ENCODE peak calls at places on chromosome 14, in nine cellular contexts. One of them, this sample, is unnamed.

GRCh38 chr14:31934767-31935266 is 142.3 kb upstream of the ARHGAP5 start:
- DNase-seq in IMR-90: peak
- DNase-seq in GM12865: peak
- DNase-seq in kidney epithelial cell: peak
- DNase-seq in Peyer's patch: no peak
- DNase-seq in AG09309: no peak
- DNase-seq in foreskin fibroblast: peak
- DNase-seq in choroid plexus epithelial cell: peak
- DNase-seq in left ventricle myocardium inferior: peak
- DNase-seq in this sample: no peak

GRCh38 chr14:52068741-52069616 is at the start of gene NID2:
- DNase-seq in foreskin fibroblast: peak
- DNase-seq in AG09309: no peak
- DNase-seq in kidney epithelial cell: no peak
- DNase-seq in Peyer's patch: peak
- DNase-seq in GM12865: peak
- DNase-seq in choroid plexus epithelial cell: peak
- DNase-seq in left ventricle myocardium inferior: peak
- DNase-seq in IMR-90: peak
- DNase-seq in this sample: no peak

GRCh38 chr14:55760801-55761200 is 180.8 kb downstream of the KTN1 start:
- DNase-seq in IMR-90: no peak
- DNase-seq in kidney epithelial cell: no peak
- DNase-seq in left ventricle myocardium inferior: no peak
- DNase-seq in AG09309: no peak
- DNase-seq in choroid plexus epithelial cell: no peak
- DNase-seq in GM12865: no peak
- DNase-seq in Peyer's patch: no peak
- DNase-seq in foreskin fibroblast: no peak
- DNase-seq in this sample: no peak

GRCh38 chr14:55028066-55028465 is 1.0 kb downstream of the SOCS4 start:
- DNase-seq in GM12865: no peak
- DNase-seq in kidney epithelial cell: no peak
- DNase-seq in foreskin fibroblast: no peak
- DNase-seq in choroid plexus epithelial cell: no peak
- DNase-seq in AG09309: no peak
- DNase-seq in IMR-90: peak
- DNase-seq in Peyer's patch: no peak
- DNase-seq in left ventricle myocardium inferior: no peak
- DNase-seq in this sample: no peak

GRCh38 chr14:69877492-69877891 is 1.7 kb upstream of the SMOC1 start:
- DNase-seq in Peyer's patch: no peak
- DNase-seq in left ventricle myocardium inferior: no peak
- DNase-seq in IMR-90: peak
- DNase-seq in choroid plexus epithelial cell: peak
- DNase-seq in foreskin fibroblast: peak
- DNase-seq in AG09309: no peak
- DNase-seq in GM12865: peak
- DNase-seq in kidney epithelial cell: no peak
- DNase-seq in this sample: no peak

GRCh38 chr14:24132061-24132685 is 1.7 kb downstream of the FITM1 start:
- DNase-seq in choroid plexus epithelial cell: no peak
- DNase-seq in kidney epithelial cell: no peak
- DNase-seq in AG09309: no peak
- DNase-seq in GM12865: no peak
- DNase-seq in left ventricle myocardium inferior: no peak
- DNase-seq in IMR-90: no peak
- DNase-seq in Peyer's patch: peak
- DNase-seq in foreskin fibroblast: no peak
- DNase-seq in this sample: no peak

GRCh38 chr14:101033446-101034165 is 130.1 kb upstream of the RTL1 start:
- DNase-seq in GM12865: no peak
- DNase-seq in kidney epithelial cell: no peak
- DNase-seq in foreskin fibroblast: no peak
- DNase-seq in left ventricle myocardium inferior: peak
- DNase-seq in IMR-90: no peak
- DNase-seq in AG09309: no peak
- DNase-seq in Peyer's patch: no peak
- DNase-seq in choroid plexus epithelial cell: no peak
- DNase-seq in this sample: no peak

GRCh38 chr14:69387311-69387710 is 10.8 kb downstream of the ERH start:
- DNase-seq in IMR-90: peak
- DNase-seq in choroid plexus epithelial cell: peak
- DNase-seq in GM12865: no peak
- DNase-seq in kidney epithelial cell: peak
- DNase-seq in foreskin fibroblast: no peak
- DNase-seq in Peyer's patch: no peak
- DNase-seq in left ventricle myocardium inferior: no peak
- DNase-seq in AG09309: no peak
- DNase-seq in this sample: no peak

GRCh38 chr14:102775855-102776760 is 1.1 kb upstream of the TRAF3 start:
- DNase-seq in choroid plexus epithelial cell: peak
- DNase-seq in GM12865: peak
- DNase-seq in kidney epithelial cell: no peak
- DNase-seq in foreskin fibroblast: peak
- DNase-seq in AG09309: no peak
- DNase-seq in IMR-90: peak
- DNase-seq in Peyer's patch: no peak
- DNase-seq in left ventricle myocardium inferior: no peak
- DNase-seq in this sample: peak

GRCh38 chr14:68333265-68333664 is 459.6 kb downstream of the ZFP36L1 start:
- DNase-seq in Peyer's patch: no peak
- DNase-seq in choroid plexus epithelial cell: no peak
- DNase-seq in AG09309: no peak
- DNase-seq in left ventricle myocardium inferior: no peak
- DNase-seq in IMR-90: no peak
- DNase-seq in GM12865: peak
- DNase-seq in foreskin fibroblast: no peak
- DNase-seq in kidney epithelial cell: no peak
- DNase-seq in this sample: no peak

GRCh38 chr14:98175881-98176280 is 1096.1 kb downstream of the BCL11B start:
- DNase-seq in left ventricle myocardium inferior: no peak
- DNase-seq in kidney epithelial cell: no peak
- DNase-seq in AG09309: no peak
- DNase-seq in IMR-90: no peak
- DNase-seq in GM12865: no peak
- DNase-seq in choroid plexus epithelial cell: no peak
- DNase-seq in foreskin fibroblast: no peak
- DNase-seq in Peyer's patch: no peak
- DNase-seq in this sample: no peak

DNA sequence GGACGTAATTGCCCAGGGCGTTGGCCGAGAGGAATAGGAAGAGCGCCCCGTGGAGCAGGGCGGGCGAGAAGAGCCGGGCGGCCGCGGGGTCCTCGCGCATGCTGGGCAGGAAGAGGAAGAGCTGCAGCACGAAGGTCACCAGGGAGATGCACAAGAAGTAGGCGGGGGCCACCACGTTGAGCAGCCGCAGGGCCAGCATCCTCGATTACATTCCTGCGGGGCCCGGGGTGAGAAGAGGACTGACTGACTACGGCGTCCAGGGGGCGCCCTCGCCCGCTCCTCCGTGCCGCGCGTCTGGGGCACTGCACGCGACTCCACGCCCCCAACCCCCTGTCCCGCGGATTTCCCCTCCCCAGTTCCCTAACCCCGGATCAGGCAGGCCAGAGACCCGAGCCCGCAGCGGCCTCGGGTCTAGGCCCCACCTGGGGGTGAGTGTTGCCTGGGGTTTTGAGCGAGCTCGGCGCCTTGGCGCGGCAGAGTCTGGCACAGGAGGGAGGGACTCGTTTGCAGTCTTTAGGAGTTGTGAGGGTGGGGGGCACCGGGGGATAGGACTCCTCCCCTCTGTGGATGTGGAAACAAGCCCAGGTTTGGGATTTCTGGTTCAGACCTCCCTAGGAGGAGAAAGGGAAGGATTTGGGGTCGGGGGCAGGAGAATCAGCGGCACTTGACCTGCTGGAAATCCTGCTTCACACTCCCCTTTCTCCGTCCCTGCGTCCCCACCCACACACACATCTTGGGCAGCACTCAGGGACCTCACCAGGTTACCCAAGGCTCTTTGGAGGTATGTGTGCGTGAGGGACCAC is 1.9 kb downstream of the ZDHHC22 start:
- DNase-seq in kidney epithelial cell: no peak
- DNase-seq in GM12865: peak
- DNase-seq in IMR-90: no peak
- DNase-seq in AG09309: no peak
- DNase-seq in choroid plexus epithelial cell: peak
- DNase-seq in Peyer's patch: peak
- DNase-seq in foreskin fibroblast: peak
- DNase-seq in left ventricle myocardium inferior: no peak
- DNase-seq in this sample: no peak
- TF ChIP-seq CTCF in kidney epithelial cell: peak
- TF ChIP-seq CTCF in GM12865: peak
- TF ChIP-seq CTCF in IMR-90: peak
- TF ChIP-seq CTCF in AG09309: peak
- TF ChIP-seq CTCF in choroid plexus epithelial cell: peak
- TF ChIP-seq CTCF in Peyer's patch: no peak
- TF ChIP-seq CTCF in foreskin fibroblast: peak
- TF ChIP-seq CTCF in left ventricle myocardium inferior: peak
- TF ChIP-seq CTCF in this sample: peak

GRCh38 chr14:96362071-96362964 is 823 bp downstream of the ATG2B start:
- DNase-seq in choroid plexus epithelial cell: peak
- DNase-seq in IMR-90: peak
- DNase-seq in AG09309: no peak
- DNase-seq in kidney epithelial cell: peak
- DNase-seq in GM12865: peak
- DNase-seq in Peyer's patch: peak
- DNase-seq in left ventricle myocardium inferior: no peak
- DNase-seq in foreskin fibroblast: peak
- DNase-seq in this sample: no peak

GRCh38 chr14:96362965-96363750 is at the start of the genes ATG2B and GSKIP:
- DNase-seq in Peyer's patch: peak
- DNase-seq in IMR-90: peak
- DNase-seq in left ventricle myocardium inferior: peak
- DNase-seq in GM12865: peak
- DNase-seq in choroid plexus epithelial cell: peak
- DNase-seq in foreskin fibroblast: peak
- DNase-seq in kidney epithelial cell: peak
- DNase-seq in AG09309: peak
- DNase-seq in this sample: no peak

GRCh38 chr14:96368534-96368933 is 5.2 kb downstream of the GSKIP start:
- DNase-seq in kidney epithelial cell: no peak
- DNase-seq in Peyer's patch: no peak
- DNase-seq in left ventricle myocardium inferior: no peak
- DNase-seq in foreskin fibroblast: no peak
- DNase-seq in IMR-90: no peak
- DNase-seq in choroid plexus epithelial cell: peak
- DNase-seq in GM12865: no peak
- DNase-seq in AG09309: no peak
- DNase-seq in this sample: no peak

GRCh38 chr14:96363751-96364336 is 518 bp downstream of the GSKIP start:
- DNase-seq in kidney epithelial cell: peak
- DNase-seq in foreskin fibroblast: peak
- DNase-seq in Peyer's patch: peak
- DNase-seq in choroid plexus epithelial cell: peak
- DNase-seq in left ventricle myocardium inferior: no peak
- DNase-seq in GM12865: peak
- DNase-seq in IMR-90: peak
- DNase-seq in AG09309: no peak
- DNase-seq in this sample: no peak

DNA sequence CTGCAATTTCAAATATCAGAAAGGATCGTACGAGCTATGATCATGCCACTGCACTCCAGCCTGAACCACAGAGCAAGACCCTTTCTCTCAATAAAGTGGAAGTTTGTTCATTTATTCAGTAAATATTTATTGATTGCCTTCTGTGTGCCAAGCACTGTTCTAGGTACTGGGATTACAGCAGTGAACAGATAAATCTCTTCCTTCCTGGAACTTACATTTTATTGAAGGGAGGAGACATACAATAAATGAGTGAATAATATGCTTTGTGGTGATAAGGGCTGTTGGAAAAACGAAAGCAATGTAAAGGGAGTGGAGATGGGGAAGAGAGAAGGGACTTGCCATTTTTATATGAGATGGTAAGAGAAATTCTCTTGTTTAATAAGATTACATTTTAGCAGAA is 1.6 kb downstream of the GSKIP start:
- DNase-seq in kidney epithelial cell: no peak
- DNase-seq in left ventricle myocardium inferior: no peak
- DNase-seq in Peyer's patch: no peak
- DNase-seq in foreskin fibroblast: no peak
- DNase-seq in AG09309: no peak
- DNase-seq in GM12865: no peak
- DNase-seq in IMR-90: no peak
- DNase-seq in choroid plexus epithelial cell: no peak
- DNase-seq in this sample: no peak
- H3K4me3 ChIP-seq in kidney epithelial cell: no peak
- H3K4me3 ChIP-seq in left ventricle myocardium inferior: no peak
- H3K4me3 ChIP-seq in Peyer's patch: no peak
- H3K4me3 ChIP-seq in foreskin fibroblast: peak
- H3K4me3 ChIP-seq in AG09309: no peak
- H3K4me3 ChIP-seq in GM12865: no peak
- H3K4me3 ChIP-seq in IMR-90: no peak
- H3K4me3 ChIP-seq in choroid plexus epithelial cell: no peak
- H3K4me3 ChIP-seq in this sample: peak

DNA sequence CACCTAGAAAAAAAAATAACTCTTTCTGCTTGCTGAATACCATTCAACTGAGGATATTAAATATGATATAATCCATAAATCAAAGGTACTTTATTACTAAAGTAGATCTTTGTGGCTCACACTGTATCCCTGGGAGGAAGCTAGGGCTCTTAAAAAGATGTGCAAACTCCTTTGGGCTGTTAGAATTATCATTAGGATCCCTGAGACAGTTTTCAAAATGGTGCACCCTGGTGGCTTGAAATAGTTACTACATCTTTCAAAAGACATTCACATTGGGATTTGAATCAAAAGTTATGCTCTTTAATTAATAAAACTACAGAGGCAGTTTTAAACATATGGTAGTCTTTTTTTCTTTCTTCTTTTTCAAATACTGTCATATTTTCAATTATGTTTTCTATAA is 228.5 kb upstream of the G2E3 start:
- DNase-seq in foreskin fibroblast: peak
- DNase-seq in AG09309: no peak
- DNase-seq in Peyer's patch: no peak
- DNase-seq in GM12865: no peak
- DNase-seq in kidney epithelial cell: no peak
- DNase-seq in IMR-90: no peak
- DNase-seq in left ventricle myocardium inferior: no peak
- DNase-seq in choroid plexus epithelial cell: peak
- DNase-seq in this sample: no peak
- TF ChIP-seq CTCF in foreskin fibroblast: peak
- TF ChIP-seq CTCF in AG09309: peak
- TF ChIP-seq CTCF in Peyer's patch: no peak
- TF ChIP-seq CTCF in GM12865: peak
- TF ChIP-seq CTCF in kidney epithelial cell: peak
- TF ChIP-seq CTCF in IMR-90: peak
- TF ChIP-seq CTCF in left ventricle myocardium inferior: peak
- TF ChIP-seq CTCF in choroid plexus epithelial cell: peak
- TF ChIP-seq CTCF in this sample: peak

DNA sequence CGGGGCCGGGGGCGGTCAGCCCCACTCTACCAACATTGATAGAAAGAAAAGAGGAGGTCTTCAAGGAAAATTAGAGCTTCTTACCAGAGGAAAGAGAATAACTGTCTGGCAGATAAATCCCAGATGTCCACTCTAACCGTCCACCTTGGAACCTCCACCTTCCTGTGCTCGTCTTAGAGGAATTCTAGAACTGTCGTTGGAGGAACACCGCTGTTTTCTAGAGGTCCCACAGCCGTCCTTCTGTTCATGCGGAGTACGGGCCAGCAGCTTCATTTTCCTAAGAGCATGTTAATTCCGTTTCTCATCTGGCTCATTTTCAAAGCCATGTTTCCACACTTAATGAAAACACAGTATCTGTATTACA is 107.9 kb upstream of the ESRRB start:
- DNase-seq in foreskin fibroblast: no peak
- DNase-seq in left ventricle myocardium inferior: no peak
- DNase-seq in AG09309: no peak
- DNase-seq in Peyer's patch: no peak
- DNase-seq in kidney epithelial cell: no peak
- DNase-seq in IMR-90: no peak
- DNase-seq in GM12865: no peak
- DNase-seq in choroid plexus epithelial cell: no peak
- DNase-seq in this sample: no peak
- H3K4me3 ChIP-seq in foreskin fibroblast: peak
- H3K4me3 ChIP-seq in left ventricle myocardium inferior: peak
- H3K4me3 ChIP-seq in AG09309: peak
- H3K4me3 ChIP-seq in Peyer's patch: peak
- H3K4me3 ChIP-seq in kidney epithelial cell: peak
- H3K4me3 ChIP-seq in IMR-90: peak
- H3K4me3 ChIP-seq in GM12865: no peak
- H3K4me3 ChIP-seq in choroid plexus epithelial cell: peak
- H3K4me3 ChIP-seq in this sample: peak